ENCODE peak calls at places on chromosomes 6 and 20, in four cellular contexts. One of them, this sample, is unnamed.

GRCh38 chr6:145669627-145670034 is 65.7 kb downstream of the EPM2A start:
- DNase-seq in fibroblast of the aortic adventitia: peak; percentile 80
- DNase-seq in NCI-H774: no peak
- DNase-seq in NCI-H2029: no peak
- DNase-seq in this sample: peak; percentile 83

GRCh38 chr6:3847521-3847920 is 1.7 kb upstream of the FAM50B start:
- DNase-seq in NCI-H2029: no peak
- DNase-seq in NCI-H774: no peak
- DNase-seq in fibroblast of the aortic adventitia: no peak
- DNase-seq in this sample: no peak

GRCh38 chr6:137680678-137681346 is 186.2 kb upstream of the TNFAIP3 start:
- DNase-seq in NCI-H2029: no peak
- DNase-seq in NCI-H774: no peak
- DNase-seq in fibroblast of the aortic adventitia: peak; percentile 42
- DNase-seq in this sample: peak; percentile 53

GRCh38 chr6:3798211-3798909 is 46.8 kb upstream of the PXDC1 start:
- DNase-seq in fibroblast of the aortic adventitia: no peak
- DNase-seq in NCI-H774: peak; percentile 59
- DNase-seq in NCI-H2029: peak; percentile 96
- DNase-seq in this sample: no peak

GRCh38 chr6:38391206-38391908 is 248.4 kb downstream of the BTBD9 start:
- DNase-seq in NCI-H774: no peak
- DNase-seq in fibroblast of the aortic adventitia: no peak
- DNase-seq in NCI-H2029: no peak
- DNase-seq in this sample: peak; percentile 19

GRCh38 chr20:11851646-11852045 is 66.0 kb upstream of the BTBD3 start:
- DNase-seq in NCI-H774: no peak
- DNase-seq in NCI-H2029: no peak
- DNase-seq in fibroblast of the aortic adventitia: no peak
- DNase-seq in this sample: no peak

GRCh38 chr20:39081255-39081654 is 119.1 kb downstream of the DHX35 start:
- DNase-seq in fibroblast of the aortic adventitia: peak; percentile 85
- DNase-seq in NCI-H2029: peak; percentile 16
- DNase-seq in NCI-H774: peak; percentile 1
- DNase-seq in this sample: peak; percentile 85

GRCh38 chr20:4109587-4109986 is 94.2 kb upstream of the RNF24 start:
- DNase-seq in NCI-H2029: peak; percentile 61
- DNase-seq in NCI-H774: no peak
- DNase-seq in fibroblast of the aortic adventitia: no peak
- DNase-seq in this sample: no peak

GRCh38 chr20:3479759-3480615 is 9.2 kb downstream of the ATRN start:
- DNase-seq in fibroblast of the aortic adventitia: no peak
- DNase-seq in NCI-H2029: no peak
- DNase-seq in NCI-H774: no peak
- DNase-seq in this sample: no peak

GRCh38 chr6:6629416-6629815 is 40.9 kb downstream of the LY86 start:
- DNase-seq in NCI-H774: no peak
- DNase-seq in NCI-H2029: peak; percentile 23
- DNase-seq in fibroblast of the aortic adventitia: no peak
- DNase-seq in this sample: peak; percentile 5

GRCh38 chr20:46563170-46563847 is 12.9 kb upstream of the OCSTAMP start:
- DNase-seq in NCI-H2029: no peak
- DNase-seq in fibroblast of the aortic adventitia: no peak
- DNase-seq in NCI-H774: no peak
- DNase-seq in this sample: no peak

GRCh38 chr6:148779142-148779562 is 32.3 kb downstream of the UST start:
- DNase-seq in fibroblast of the aortic adventitia: peak; percentile 75
- DNase-seq in NCI-H2029: no peak
- DNase-seq in NCI-H774: no peak
- DNase-seq in this sample: peak; percentile 83

GRCh38 chr6:75532521-75532920 is 38.9 kb upstream of the FILIP1 start:
- DNase-seq in NCI-H2029: no peak
- DNase-seq in fibroblast of the aortic adventitia: peak; percentile 68
- DNase-seq in NCI-H774: no peak
- DNase-seq in this sample: no peak

GRCh38 chr6:1856381-1856780 is 246.7 kb downstream of the FOXC1 start:
- DNase-seq in fibroblast of the aortic adventitia: no peak
- DNase-seq in NCI-H2029: peak; percentile 93
- DNase-seq in NCI-H774: peak; percentile 62
- DNase-seq in this sample: peak; percentile 50

GRCh38 chr6:44932651-44933091 is 395.5 kb upstream of the RUNX2 start:
- DNase-seq in fibroblast of the aortic adventitia: no peak
- DNase-seq in NCI-H2029: no peak
- DNase-seq in NCI-H774: no peak
- DNase-seq in this sample: no peak

GRCh38 chr6:22250486-22250885 is 46.4 kb downstream of the PRL start:
- DNase-seq in fibroblast of the aortic adventitia: no peak
- DNase-seq in NCI-H774: peak; percentile 15
- DNase-seq in NCI-H2029: no peak
- DNase-seq in this sample: no peak

GRCh38 chr20:44714701-44715494 is at the start of gene CCN5:
- DNase-seq in NCI-H2029: peak; percentile 61
- DNase-seq in NCI-H774: no peak
- DNase-seq in fibroblast of the aortic adventitia: peak; percentile 91
- DNase-seq in this sample: peak; percentile 92

This sample was measured in cardiac fibroblast.